ENCODE peak calls at places on chromosomes 3 and 15, in six cellular contexts. One of them, this sample, is unnamed.

GRCh38 chr15:55552926-55553325 is 35.2 kb downstream of the PYGO1 start:
- ATAC-seq in central memory CD8-positive, alpha-beta T cell: no peak
- ATAC-seq in heart right ventricle: peak; percentile 87
- ATAC-seq in aorta: peak; percentile 70
- ATAC-seq in CD8-positive, alpha-beta T cell: no peak
- ATAC-seq in SK-N-SH treated with all-trans-retinoic acid at 6 μM for 48 hours: peak; percentile 69
- ATAC-seq in this sample: no peak

GRCh38 chr3:43361077-43361476 is 74.7 kb downstream of the SNRK start:
- ATAC-seq in central memory CD8-positive, alpha-beta T cell: no peak
- ATAC-seq in SK-N-SH treated with all-trans-retinoic acid at 6 μM for 48 hours: no peak
- ATAC-seq in aorta: no peak
- ATAC-seq in CD8-positive, alpha-beta T cell: no peak
- ATAC-seq in heart right ventricle: peak; percentile 41
- ATAC-seq in this sample: no peak

GRCh38 chr15:36507458-36507857 is 72.0 kb upstream of the CDIN1 start:
- ATAC-seq in SK-N-SH treated with all-trans-retinoic acid at 6 μM for 48 hours: no peak
- ATAC-seq in CD8-positive, alpha-beta T cell: no peak
- ATAC-seq in central memory CD8-positive, alpha-beta T cell: no peak
- ATAC-seq in aorta: no peak
- ATAC-seq in heart right ventricle: no peak
- ATAC-seq in this sample: no peak

GRCh38 chr15:34987623-34987981 is 485 bp downstream of the ZNF770 start:
- ATAC-seq in heart right ventricle: peak; percentile 5
- ATAC-seq in CD8-positive, alpha-beta T cell: no peak
- ATAC-seq in aorta: peak; percentile 20
- ATAC-seq in central memory CD8-positive, alpha-beta T cell: no peak
- ATAC-seq in SK-N-SH treated with all-trans-retinoic acid at 6 μM for 48 hours: peak; percentile 4
- ATAC-seq in this sample: no peak

GRCh38 chr3:58236527-58237237 is 910 bp upstream of the ABHD6 start:
- ATAC-seq in CD8-positive, alpha-beta T cell: no peak
- ATAC-seq in heart right ventricle: peak; percentile 20
- ATAC-seq in SK-N-SH treated with all-trans-retinoic acid at 6 μM for 48 hours: peak; percentile 1
- ATAC-seq in aorta: peak; percentile 20
- ATAC-seq in central memory CD8-positive, alpha-beta T cell: no peak
- ATAC-seq in this sample: no peak

GRCh38 chr3:4407941-4408340 is 59.1 kb downstream of the SUMF1 start:
- ATAC-seq in heart right ventricle: no peak
- ATAC-seq in SK-N-SH treated with all-trans-retinoic acid at 6 μM for 48 hours: no peak
- ATAC-seq in CD8-positive, alpha-beta T cell: no peak
- ATAC-seq in aorta: no peak
- ATAC-seq in central memory CD8-positive, alpha-beta T cell: no peak
- ATAC-seq in this sample: no peak

GRCh38 chr15:71496336-71496955 is 313.9 kb upstream of the NR2E3 start:
- ATAC-seq in central memory CD8-positive, alpha-beta T cell: no peak
- ATAC-seq in SK-N-SH treated with all-trans-retinoic acid at 6 μM for 48 hours: peak; percentile 24
- ATAC-seq in CD8-positive, alpha-beta T cell: no peak
- ATAC-seq in aorta: no peak
- ATAC-seq in heart right ventricle: no peak
- ATAC-seq in this sample: no peak

GRCh38 chr3:24496529-24497482 is 2.2 kb upstream of the THRB start:
- ATAC-seq in CD8-positive, alpha-beta T cell: no peak
- ATAC-seq in SK-N-SH treated with all-trans-retinoic acid at 6 μM for 48 hours: peak; percentile 34
- ATAC-seq in aorta: peak; percentile 63
- ATAC-seq in heart right ventricle: peak; percentile 20
- ATAC-seq in central memory CD8-positive, alpha-beta T cell: no peak
- ATAC-seq in this sample: no peak

GRCh38 chr3:22996926-22997600 is 206.1 kb upstream of the UBE2E2 start:
- ATAC-seq in heart right ventricle: no peak
- ATAC-seq in aorta: no peak
- ATAC-seq in SK-N-SH treated with all-trans-retinoic acid at 6 μM for 48 hours: no peak
- ATAC-seq in CD8-positive, alpha-beta T cell: no peak
- ATAC-seq in central memory CD8-positive, alpha-beta T cell: no peak
- ATAC-seq in this sample: no peak

GRCh38 chr3:25485673-25486072 is 57.6 kb downstream of the RARB start:
- ATAC-seq in heart right ventricle: no peak
- ATAC-seq in aorta: no peak
- ATAC-seq in SK-N-SH treated with all-trans-retinoic acid at 6 μM for 48 hours: peak; percentile 20
- ATAC-seq in central memory CD8-positive, alpha-beta T cell: no peak
- ATAC-seq in CD8-positive, alpha-beta T cell: no peak
- ATAC-seq in this sample: no peak

GRCh38 chr3:59660376-59660775 is 610.6 kb upstream of the CFAP20DC start:
- ATAC-seq in heart right ventricle: no peak
- ATAC-seq in aorta: no peak
- ATAC-seq in central memory CD8-positive, alpha-beta T cell: no peak
- ATAC-seq in SK-N-SH treated with all-trans-retinoic acid at 6 μM for 48 hours: no peak
- ATAC-seq in CD8-positive, alpha-beta T cell: no peak
- ATAC-seq in this sample: no peak

GRCh38 chr3:97515076-97515475 is 249.5 kb upstream of the ARL6 start:
- ATAC-seq in central memory CD8-positive, alpha-beta T cell: no peak
- ATAC-seq in CD8-positive, alpha-beta T cell: no peak
- ATAC-seq in heart right ventricle: no peak
- ATAC-seq in SK-N-SH treated with all-trans-retinoic acid at 6 μM for 48 hours: no peak
- ATAC-seq in aorta: no peak
- ATAC-seq in this sample: no peak

GRCh38 chr3:130470132-130470531 is 46.8 kb upstream of the COL6A6 start:
- ATAC-seq in aorta: no peak
- ATAC-seq in central memory CD8-positive, alpha-beta T cell: no peak
- ATAC-seq in heart right ventricle: no peak
- ATAC-seq in SK-N-SH treated with all-trans-retinoic acid at 6 μM for 48 hours: no peak
- ATAC-seq in CD8-positive, alpha-beta T cell: no peak
- ATAC-seq in this sample: no peak

GRCh38 chr3:158771577-158771976 is 30.3 kb upstream of the MFSD1 start:
- ATAC-seq in aorta: no peak
- ATAC-seq in heart right ventricle: no peak
- ATAC-seq in central memory CD8-positive, alpha-beta T cell: no peak
- ATAC-seq in SK-N-SH treated with all-trans-retinoic acid at 6 μM for 48 hours: no peak
- ATAC-seq in CD8-positive, alpha-beta T cell: no peak
- ATAC-seq in this sample: no peak

GRCh38 chr3:12300137-12300536 is 11.3 kb downstream of the PPARG start:
- ATAC-seq in CD8-positive, alpha-beta T cell: no peak
- ATAC-seq in SK-N-SH treated with all-trans-retinoic acid at 6 μM for 48 hours: peak; percentile 16
- ATAC-seq in aorta: no peak
- ATAC-seq in central memory CD8-positive, alpha-beta T cell: no peak
- ATAC-seq in heart right ventricle: no peak
- ATAC-seq in this sample: no peak

GRCh38 chr15:30956216-30956803 is 35.1 kb downstream of the MTMR10 start:
- ATAC-seq in SK-N-SH treated with all-trans-retinoic acid at 6 μM for 48 hours: no peak
- ATAC-seq in aorta: no peak
- ATAC-seq in CD8-positive, alpha-beta T cell: no peak
- ATAC-seq in heart right ventricle: no peak
- ATAC-seq in central memory CD8-positive, alpha-beta T cell: no peak
- ATAC-seq in this sample: no peak

GRCh38 chr3:82954486-82954885 is 1193.0 kb upstream of the GBE1 start:
- ATAC-seq in aorta: no peak
- ATAC-seq in heart right ventricle: no peak
- ATAC-seq in central memory CD8-positive, alpha-beta T cell: no peak
- ATAC-seq in CD8-positive, alpha-beta T cell: no peak
- ATAC-seq in SK-N-SH treated with all-trans-retinoic acid at 6 μM for 48 hours: no peak
- ATAC-seq in this sample: no peak

GRCh38 chr3:130537609-130538304 is 20.8 kb downstream of the COL6A6 start:
- ATAC-seq in heart right ventricle: peak; percentile 64
- ATAC-seq in CD8-positive, alpha-beta T cell: no peak
- ATAC-seq in central memory CD8-positive, alpha-beta T cell: no peak
- ATAC-seq in SK-N-SH treated with all-trans-retinoic acid at 6 μM for 48 hours: no peak
- ATAC-seq in aorta: peak; percentile 38
- ATAC-seq in this sample: no peak

GRCh38 chr3:113495035-113495434 is 19.9 kb downstream of the SPICE1 start:
- ATAC-seq in central memory CD8-positive, alpha-beta T cell: peak; percentile 46
- ATAC-seq in heart right ventricle: no peak
- ATAC-seq in CD8-positive, alpha-beta T cell: no peak
- ATAC-seq in aorta: no peak
- ATAC-seq in SK-N-SH treated with all-trans-retinoic acid at 6 μM for 48 hours: peak; percentile 70
- ATAC-seq in this sample: no peak

GRCh38 chr3:184203526-184203925 is 17.5 kb downstream of the ABCF3 start:
- ATAC-seq in SK-N-SH treated with all-trans-retinoic acid at 6 μM for 48 hours: no peak
- ATAC-seq in CD8-positive, alpha-beta T cell: no peak
- ATAC-seq in aorta: no peak
- ATAC-seq in heart right ventricle: no peak
- ATAC-seq in central memory CD8-positive, alpha-beta T cell: no peak
- ATAC-seq in this sample: no peak

GRCh38 chr15:43872416-43873020 is 45.7 kb downstream of the WDR76 start:
- ATAC-seq in heart right ventricle: peak; percentile 81
- ATAC-seq in CD8-positive, alpha-beta T cell: no peak
- ATAC-seq in aorta: peak; percentile 71
- ATAC-seq in central memory CD8-positive, alpha-beta T cell: no peak
- ATAC-seq in SK-N-SH treated with all-trans-retinoic acid at 6 μM for 48 hours: peak; percentile 95
- ATAC-seq in this sample: no peak

GRCh38 chr3:72379500-72380187 is 468.6 kb downstream of the SHQ1 start:
- ATAC-seq in aorta: no peak
- ATAC-seq in CD8-positive, alpha-beta T cell: no peak
- ATAC-seq in SK-N-SH treated with all-trans-retinoic acid at 6 μM for 48 hours: no peak
- ATAC-seq in heart right ventricle: no peak
- ATAC-seq in central memory CD8-positive, alpha-beta T cell: no peak
- ATAC-seq in this sample: no peak

GRCh38 chr3:502486-502885 is 305.9 kb downstream of the CHL1 start:
- ATAC-seq in heart right ventricle: no peak
- ATAC-seq in SK-N-SH treated with all-trans-retinoic acid at 6 μM for 48 hours: no peak
- ATAC-seq in aorta: no peak
- ATAC-seq in central memory CD8-positive, alpha-beta T cell: no peak
- ATAC-seq in CD8-positive, alpha-beta T cell: no peak
- ATAC-seq in this sample: no peak

GRCh38 chr3:114584734-114585371 is 291.0 kb downstream of the TIGIT start:
- ATAC-seq in heart right ventricle: peak; percentile 77
- ATAC-seq in central memory CD8-positive, alpha-beta T cell: no peak
- ATAC-seq in SK-N-SH treated with all-trans-retinoic acid at 6 μM for 48 hours: no peak
- ATAC-seq in aorta: peak; percentile 76
- ATAC-seq in CD8-positive, alpha-beta T cell: no peak
- ATAC-seq in this sample: no peak

GRCh38 chr3:98710008-98710672 is 53.0 kb upstream of the ST3GAL6 start:
- ATAC-seq in central memory CD8-positive, alpha-beta T cell: no peak
- ATAC-seq in aorta: no peak
- ATAC-seq in heart right ventricle: peak; percentile 73
- ATAC-seq in CD8-positive, alpha-beta T cell: no peak
- ATAC-seq in SK-N-SH treated with all-trans-retinoic acid at 6 μM for 48 hours: no peak
- ATAC-seq in this sample: no peak

GRCh38 chr15:98803228-98804056 is 155.1 kb downstream of the IGF1R start:
- ATAC-seq in central memory CD8-positive, alpha-beta T cell: no peak
- ATAC-seq in CD8-positive, alpha-beta T cell: no peak
- ATAC-seq in SK-N-SH treated with all-trans-retinoic acid at 6 μM for 48 hours: no peak
- ATAC-seq in aorta: no peak
- ATAC-seq in heart right ventricle: no peak
- ATAC-seq in this sample: no peak

GRCh38 chr3:12983326-12983725 is 89.9 kb downstream of the IQSEC1 start:
- ATAC-seq in SK-N-SH treated with all-trans-retinoic acid at 6 μM for 48 hours: no peak
- ATAC-seq in heart right ventricle: no peak
- ATAC-seq in CD8-positive, alpha-beta T cell: no peak
- ATAC-seq in aorta: no peak
- ATAC-seq in central memory CD8-positive, alpha-beta T cell: no peak
- ATAC-seq in this sample: no peak

GRCh38 chr3:134761213-134761612 is 33.8 kb upstream of the EPHB1 start:
- ATAC-seq in central memory CD8-positive, alpha-beta T cell: no peak
- ATAC-seq in SK-N-SH treated with all-trans-retinoic acid at 6 μM for 48 hours: no peak
- ATAC-seq in aorta: no peak
- ATAC-seq in CD8-positive, alpha-beta T cell: no peak
- ATAC-seq in heart right ventricle: peak; percentile 39
- ATAC-seq in this sample: no peak

GRCh38 chr3:535566-536416 is 339.2 kb downstream of the CHL1 start:
- ATAC-seq in SK-N-SH treated with all-trans-retinoic acid at 6 μM for 48 hours: peak; percentile 77
- ATAC-seq in central memory CD8-positive, alpha-beta T cell: no peak
- ATAC-seq in CD8-positive, alpha-beta T cell: no peak
- ATAC-seq in heart right ventricle: no peak
- ATAC-seq in aorta: peak; percentile 84
- ATAC-seq in this sample: no peak

GRCh38 chr15:74191798-74192197 is 10.8 kb downstream of the STRA6 start:
- ATAC-seq in central memory CD8-positive, alpha-beta T cell: no peak
- ATAC-seq in heart right ventricle: no peak
- ATAC-seq in SK-N-SH treated with all-trans-retinoic acid at 6 μM for 48 hours: no peak
- ATAC-seq in aorta: no peak
- ATAC-seq in CD8-positive, alpha-beta T cell: no peak
- ATAC-seq in this sample: no peak

GRCh38 chr3:115418583-115418982 is 204.7 kb upstream of the GAP43 start:
- ATAC-seq in CD8-positive, alpha-beta T cell: no peak
- ATAC-seq in heart right ventricle: no peak
- ATAC-seq in aorta: no peak
- ATAC-seq in central memory CD8-positive, alpha-beta T cell: no peak
- ATAC-seq in SK-N-SH treated with all-trans-retinoic acid at 6 μM for 48 hours: no peak
- ATAC-seq in this sample: no peak

GRCh38 chr3:12509466-12509865 is 25.2 kb downstream of the TSEN2 start:
- ATAC-seq in CD8-positive, alpha-beta T cell: no peak
- ATAC-seq in central memory CD8-positive, alpha-beta T cell: no peak
- ATAC-seq in aorta: no peak
- ATAC-seq in heart right ventricle: no peak
- ATAC-seq in SK-N-SH treated with all-trans-retinoic acid at 6 μM for 48 hours: no peak
- ATAC-seq in this sample: no peak

GRCh38 chr3:94115482-94115881 is 52.6 kb downstream of the NSUN3 start:
- ATAC-seq in central memory CD8-positive, alpha-beta T cell: no peak
- ATAC-seq in aorta: no peak
- ATAC-seq in heart right ventricle: no peak
- ATAC-seq in CD8-positive, alpha-beta T cell: no peak
- ATAC-seq in SK-N-SH treated with all-trans-retinoic acid at 6 μM for 48 hours: peak; percentile 85
- ATAC-seq in this sample: no peak

GRCh38 chr3:1118074-1118473 is 25.2 kb downstream of the CNTN6 start:
- ATAC-seq in aorta: no peak
- ATAC-seq in CD8-positive, alpha-beta T cell: no peak
- ATAC-seq in central memory CD8-positive, alpha-beta T cell: no peak
- ATAC-seq in heart right ventricle: no peak
- ATAC-seq in SK-N-SH treated with all-trans-retinoic acid at 6 μM for 48 hours: no peak
- ATAC-seq in this sample: no peak

GRCh38 chr3:155550386-155550785 is 194.5 kb downstream of the PLCH1 start:
- ATAC-seq in heart right ventricle: no peak
- ATAC-seq in CD8-positive, alpha-beta T cell: no peak
- ATAC-seq in central memory CD8-positive, alpha-beta T cell: no peak
- ATAC-seq in SK-N-SH treated with all-trans-retinoic acid at 6 μM for 48 hours: no peak
- ATAC-seq in aorta: no peak
- ATAC-seq in this sample: no peak